ENCODE peak calls at places on chromosomes 7 and 10, in eight cellular contexts. One of them, this sample, is unnamed.

GRCh38 chr10:114607358-114607998 is 50.6 kb downstream of the ABLIM1 start:
- DNase-seq in kidney epithelial cell: no peak
- DNase-seq in psoas muscle: no peak
- DNase-seq in foreskin fibroblast: peak; percentile 49
- DNase-seq in cardiac fibroblast: peak; percentile 43
- DNase-seq in ovary: no peak
- DNase-seq in Panc1: no peak
- DNase-seq in A549: no peak
- DNase-seq in this sample: no peak

GRCh38 chr10:62029401-62029800 is 127.9 kb downstream of the ARID5B start:
- DNase-seq in cardiac fibroblast: no peak
- DNase-seq in ovary: no peak
- DNase-seq in kidney epithelial cell: no peak
- DNase-seq in foreskin fibroblast: peak; percentile 39
- DNase-seq in A549: no peak
- DNase-seq in psoas muscle: no peak
- DNase-seq in Panc1: no peak
- DNase-seq in this sample: no peak

GRCh38 chr7:118202056-118202455 is 18.1 kb downstream of the LSM8 start:
- DNase-seq in ovary: no peak
- DNase-seq in cardiac fibroblast: peak; percentile 17
- DNase-seq in kidney epithelial cell: no peak
- DNase-seq in A549: no peak
- DNase-seq in psoas muscle: no peak
- DNase-seq in foreskin fibroblast: no peak
- DNase-seq in Panc1: no peak
- DNase-seq in this sample: no peak

GRCh38 chr10:15433850-15434537 is 62.9 kb upstream of the FAM171A1 start:
- DNase-seq in A549: peak; percentile 50
- DNase-seq in foreskin fibroblast: peak; percentile 74
- DNase-seq in cardiac fibroblast: peak; percentile 73
- DNase-seq in kidney epithelial cell: no peak
- DNase-seq in psoas muscle: no peak
- DNase-seq in ovary: no peak
- DNase-seq in Panc1: no peak
- DNase-seq in this sample: peak; percentile 19

GRCh38 chr7:81331061-81332018 is 412.5 kb upstream of the SEMA3C start:
- DNase-seq in psoas muscle: no peak
- DNase-seq in A549: no peak
- DNase-seq in kidney epithelial cell: no peak
- DNase-seq in Panc1: no peak
- DNase-seq in cardiac fibroblast: peak; percentile 32
- DNase-seq in ovary: no peak
- DNase-seq in foreskin fibroblast: peak; percentile 37
- DNase-seq in this sample: no peak

GRCh38 chr10:13536674-13537366 is 8.0 kb upstream of the BEND7 start:
- DNase-seq in A549: peak; percentile 70
- DNase-seq in cardiac fibroblast: peak; percentile 41
- DNase-seq in foreskin fibroblast: peak; percentile 62
- DNase-seq in Panc1: peak; percentile 10
- DNase-seq in kidney epithelial cell: peak; percentile 29
- DNase-seq in psoas muscle: peak; percentile 21
- DNase-seq in ovary: no peak
- DNase-seq in this sample: no peak

GRCh38 chr7:46943996-46944395 is 637.9 kb downstream of the TNS3 start:
- DNase-seq in A549: no peak
- DNase-seq in ovary: no peak
- DNase-seq in kidney epithelial cell: no peak
- DNase-seq in Panc1: no peak
- DNase-seq in foreskin fibroblast: no peak
- DNase-seq in psoas muscle: no peak
- DNase-seq in cardiac fibroblast: no peak
- DNase-seq in this sample: no peak

GRCh38 chr10:93277360-93277759 is 203.7 kb downstream of the CYP26A1 start:
- DNase-seq in cardiac fibroblast: no peak
- DNase-seq in psoas muscle: no peak
- DNase-seq in foreskin fibroblast: no peak
- DNase-seq in A549: no peak
- DNase-seq in Panc1: no peak
- DNase-seq in ovary: no peak
- DNase-seq in kidney epithelial cell: no peak
- DNase-seq in this sample: no peak

GRCh38 chr10:36181421-36181820 is 539.3 kb upstream of the FZD8 start:
- DNase-seq in A549: peak; percentile 64
- DNase-seq in foreskin fibroblast: no peak
- DNase-seq in cardiac fibroblast: peak; percentile 27
- DNase-seq in kidney epithelial cell: no peak
- DNase-seq in ovary: no peak
- DNase-seq in psoas muscle: no peak
- DNase-seq in Panc1: no peak
- DNase-seq in this sample: no peak

GRCh38 chr7:96789914-96790313 is 80.3 kb upstream of the SEM1 start:
- DNase-seq in Panc1: no peak
- DNase-seq in cardiac fibroblast: no peak
- DNase-seq in foreskin fibroblast: no peak
- DNase-seq in kidney epithelial cell: no peak
- DNase-seq in A549: no peak
- DNase-seq in ovary: no peak
- DNase-seq in psoas muscle: no peak
- DNase-seq in this sample: no peak

GRCh38 chr7:8436965-8437364 is 3.6 kb downstream of the NXPH1 start:
- DNase-seq in psoas muscle: no peak
- DNase-seq in A549: peak; percentile 42
- DNase-seq in kidney epithelial cell: no peak
- DNase-seq in cardiac fibroblast: peak; percentile 14
- DNase-seq in Panc1: no peak
- DNase-seq in ovary: no peak
- DNase-seq in foreskin fibroblast: peak; percentile 4
- DNase-seq in this sample: no peak

GRCh38 chr10:34906021-34906965 is 91.2 kb upstream of the PARD3 start:
- DNase-seq in kidney epithelial cell: peak; percentile 71
- DNase-seq in psoas muscle: no peak
- DNase-seq in ovary: no peak
- DNase-seq in foreskin fibroblast: no peak
- DNase-seq in Panc1: no peak
- DNase-seq in cardiac fibroblast: peak; percentile 18
- DNase-seq in A549: no peak
- DNase-seq in this sample: peak; percentile 61

GRCh38 chr10:5343561-5343960 is 21.2 kb upstream of the UCN3 start:
- DNase-seq in A549: peak; percentile 45
- DNase-seq in ovary: no peak
- DNase-seq in psoas muscle: no peak
- DNase-seq in kidney epithelial cell: no peak
- DNase-seq in cardiac fibroblast: peak; percentile 2
- DNase-seq in Panc1: no peak
- DNase-seq in foreskin fibroblast: no peak
- DNase-seq in this sample: no peak

GRCh38 chr7:132404261-132404660 is 172.0 kb downstream of the PLXNA4 start:
- DNase-seq in ovary: no peak
- DNase-seq in cardiac fibroblast: no peak
- DNase-seq in A549: no peak
- DNase-seq in Panc1: no peak
- DNase-seq in foreskin fibroblast: no peak
- DNase-seq in psoas muscle: no peak
- DNase-seq in kidney epithelial cell: no peak
- DNase-seq in this sample: no peak

GRCh38 chr7:132402751-132403245 is 173.5 kb downstream of the PLXNA4 start:
- DNase-seq in foreskin fibroblast: peak; percentile 26
- DNase-seq in psoas muscle: peak; percentile 38
- DNase-seq in cardiac fibroblast: no peak
- DNase-seq in ovary: peak; percentile 83
- DNase-seq in kidney epithelial cell: no peak
- DNase-seq in A549: no peak
- DNase-seq in Panc1: no peak
- DNase-seq in this sample: no peak

GRCh38 chr7:132406039-132406438 is 170.2 kb downstream of the PLXNA4 start:
- DNase-seq in psoas muscle: no peak
- DNase-seq in cardiac fibroblast: peak; percentile 44
- DNase-seq in A549: no peak
- DNase-seq in kidney epithelial cell: no peak
- DNase-seq in Panc1: no peak
- DNase-seq in ovary: no peak
- DNase-seq in foreskin fibroblast: no peak
- DNase-seq in this sample: no peak

GRCh38 chr7:132402096-132402495 is 174.2 kb downstream of the PLXNA4 start:
- DNase-seq in A549: no peak
- DNase-seq in Panc1: no peak
- DNase-seq in cardiac fibroblast: no peak
- DNase-seq in ovary: no peak
- DNase-seq in kidney epithelial cell: no peak
- DNase-seq in psoas muscle: no peak
- DNase-seq in foreskin fibroblast: no peak
- DNase-seq in this sample: no peak

DNA sequence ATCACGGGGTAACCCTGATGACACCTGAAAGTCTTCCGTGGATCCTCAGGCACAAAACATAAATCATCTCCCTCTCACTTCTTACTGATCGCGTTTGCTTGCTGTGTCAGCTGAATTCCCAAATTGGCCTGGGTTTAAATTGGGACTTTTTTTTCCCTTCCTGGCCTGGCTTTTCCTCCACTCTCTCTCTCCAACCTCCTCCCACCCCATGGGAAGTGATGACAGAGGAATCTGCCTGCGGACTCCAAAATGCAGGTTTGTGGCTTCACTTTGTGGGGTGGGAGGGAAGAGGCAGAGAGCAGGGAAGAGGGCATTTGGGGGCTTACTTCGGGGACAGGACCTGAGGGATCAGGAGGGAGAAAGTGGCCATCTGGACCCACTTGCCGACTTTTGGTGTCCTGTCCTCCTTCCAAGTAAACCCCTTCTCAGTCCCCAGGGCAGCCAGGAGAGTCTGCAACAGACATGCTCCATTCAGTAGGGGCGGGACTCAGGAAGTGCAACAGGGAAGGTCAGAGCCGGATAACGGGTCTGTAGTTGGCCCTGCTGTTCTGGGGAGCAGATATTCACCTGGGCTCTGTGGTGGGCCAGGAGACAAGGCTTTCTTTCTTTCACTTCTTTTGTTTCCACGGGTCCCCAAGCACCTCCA is 172.7 kb downstream of the PLXNA4 start:
- DNase-seq in A549: no peak
- DNase-seq in Panc1: no peak
- DNase-seq in ovary: peak; percentile 47
- DNase-seq in kidney epithelial cell: no peak
- DNase-seq in foreskin fibroblast: no peak
- DNase-seq in cardiac fibroblast: no peak
- DNase-seq in psoas muscle: no peak
- DNase-seq in this sample: no peak
- H3K4me3 ChIP-seq in A549: no peak overlapping the region
- H3K4me3 ChIP-seq in Panc1: no peak overlapping the region
- H3K4me3 ChIP-seq in ovary: no peak overlapping the region
- H3K4me3 ChIP-seq in kidney epithelial cell: no peak overlapping the region
- H3K4me3 ChIP-seq in foreskin fibroblast: no peak overlapping the region
- H3K4me3 ChIP-seq in cardiac fibroblast: no peak overlapping the region
- H3K4me3 ChIP-seq in psoas muscle: no peak overlapping the region
- H3K4me3 ChIP-seq in this sample: no peak overlapping the region

GRCh38 chr7:5679741-5680473 is 101.6 kb downstream of the RNF216 start:
- DNase-seq in ovary: no peak
- DNase-seq in A549: no peak
- DNase-seq in Panc1: no peak
- DNase-seq in cardiac fibroblast: peak; percentile 47
- DNase-seq in kidney epithelial cell: no peak
- DNase-seq in psoas muscle: peak; percentile 52
- DNase-seq in foreskin fibroblast: no peak
- DNase-seq in this sample: no peak

GRCh38 chr7:5679047-5679740 is 102.3 kb downstream of the RNF216 start:
- DNase-seq in cardiac fibroblast: no peak
- DNase-seq in psoas muscle: no peak
- DNase-seq in Panc1: no peak
- DNase-seq in ovary: no peak
- DNase-seq in kidney epithelial cell: no peak
- DNase-seq in A549: no peak
- DNase-seq in foreskin fibroblast: no peak
- DNase-seq in this sample: no peak

GRCh38 chr7:5681423-5681822 is 100.0 kb downstream of the RNF216 start:
- DNase-seq in Panc1: no peak
- DNase-seq in kidney epithelial cell: no peak
- DNase-seq in foreskin fibroblast: no peak
- DNase-seq in ovary: no peak
- DNase-seq in psoas muscle: no peak
- DNase-seq in A549: no peak
- DNase-seq in cardiac fibroblast: no peak
- DNase-seq in this sample: no peak

GRCh38 chr7:5677538-5678294 is 103.7 kb downstream of the RNF216 start:
- DNase-seq in psoas muscle: peak; percentile 65
- DNase-seq in ovary: peak; percentile 70
- DNase-seq in Panc1: no peak
- DNase-seq in kidney epithelial cell: no peak
- DNase-seq in cardiac fibroblast: peak; percentile 85
- DNase-seq in foreskin fibroblast: peak; percentile 89
- DNase-seq in A549: peak; percentile 70
- DNase-seq in this sample: no peak

GRCh38 chr7:5678295-5679046 is 103.0 kb downstream of the RNF216 start:
- DNase-seq in cardiac fibroblast: no peak
- DNase-seq in Panc1: no peak
- DNase-seq in A549: no peak
- DNase-seq in kidney epithelial cell: no peak
- DNase-seq in foreskin fibroblast: no peak
- DNase-seq in psoas muscle: no peak
- DNase-seq in ovary: no peak
- DNase-seq in this sample: no peak
- TF ChIP-seq CTCF in cardiac fibroblast: no peak
- TF ChIP-seq CTCF in Panc1: no peak
- TF ChIP-seq CTCF in A549: no peak
- TF ChIP-seq CTCF in kidney epithelial cell: no peak
- TF ChIP-seq CTCF in foreskin fibroblast: no peak
- TF ChIP-seq CTCF in psoas muscle: no peak
- TF ChIP-seq CTCF in ovary: no peak
- TF ChIP-seq CTCF in this sample: no peak

DNA sequence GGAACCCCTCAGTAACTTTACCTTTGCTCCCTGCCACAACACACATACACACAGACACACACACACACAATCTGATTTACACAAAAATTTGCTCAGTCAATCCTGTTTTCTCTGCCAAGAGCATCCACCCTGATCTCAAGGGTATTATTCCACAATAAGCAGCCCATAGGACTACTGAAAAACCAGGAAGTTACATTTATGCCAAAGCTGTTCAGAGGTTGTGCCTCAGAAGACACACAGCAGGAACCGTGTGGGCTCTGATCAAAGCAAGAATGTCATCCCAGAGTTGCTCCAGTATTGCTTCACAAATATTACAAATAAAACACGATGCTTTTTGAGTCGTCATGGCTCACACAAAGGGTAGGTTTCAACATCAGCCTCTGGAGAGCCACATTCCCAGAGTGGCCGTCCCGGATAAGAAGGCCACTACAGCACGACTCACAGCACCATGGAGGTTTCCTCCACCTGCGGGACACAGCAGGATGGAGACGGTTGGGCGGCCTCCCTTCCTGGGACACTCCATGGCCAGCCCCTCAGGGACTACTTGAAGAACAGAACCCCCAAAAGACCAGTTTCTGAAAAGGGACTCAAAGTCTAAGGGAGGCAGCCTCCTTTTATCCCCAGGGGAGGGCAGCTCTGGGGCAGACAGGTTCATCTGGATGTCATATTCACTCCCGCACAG is 1.6 kb downstream of the AIFM2 start:
- DNase-seq in foreskin fibroblast: peak; percentile 84
- DNase-seq in ovary: no peak
- DNase-seq in A549: peak; percentile 62
- DNase-seq in cardiac fibroblast: peak; percentile 86
- DNase-seq in Panc1: no peak
- DNase-seq in psoas muscle: peak; percentile 59
- DNase-seq in kidney epithelial cell: no peak
- DNase-seq in this sample: no peak
- H3K4me3 ChIP-seq in foreskin fibroblast: no peak overlapping the region
- H3K4me3 ChIP-seq in ovary: no peak overlapping the region
- H3K4me3 ChIP-seq in A549: peak overlapping the region; percentile 83
- H3K4me3 ChIP-seq in cardiac fibroblast: peak overlapping the region; percentile 56
- H3K4me3 ChIP-seq in Panc1: no peak overlapping the region
- H3K4me3 ChIP-seq in psoas muscle: peak overlapping the region; percentile 82
- H3K4me3 ChIP-seq in kidney epithelial cell: no peak overlapping the region
- H3K4me3 ChIP-seq in this sample: no peak overlapping the region

GRCh38 chr7:10128748-10129147 is 844.9 kb upstream of the PHF14 start:
- DNase-seq in foreskin fibroblast: no peak
- DNase-seq in A549: no peak
- DNase-seq in ovary: no peak
- DNase-seq in kidney epithelial cell: no peak
- DNase-seq in cardiac fibroblast: no peak
- DNase-seq in Panc1: no peak
- DNase-seq in psoas muscle: no peak
- DNase-seq in this sample: no peak
- TF ChIP-seq CTCF in foreskin fibroblast: no peak
- TF ChIP-seq CTCF in A549: no peak
- TF ChIP-seq CTCF in ovary: no peak
- TF ChIP-seq CTCF in kidney epithelial cell: peak; percentile 55
- TF ChIP-seq CTCF in cardiac fibroblast: no peak
- TF ChIP-seq CTCF in Panc1: peak; percentile 32
- TF ChIP-seq CTCF in psoas muscle: no peak
- TF ChIP-seq CTCF in this sample: peak; percentile 47

This sample was measured in LNCaP clone FGC.